ENCODE peak calls at places on chromosomes 13 and 19, in six cellular contexts. U is RPMI7951; E is epithelial cell of proximal tubule; B is H9; I is neural progenitor cell; G is stimulated activated CD4-positive, alpha-beta T cell treated with anti-CD3 and anti-CD28 coated beads, Interleukin-12 subunit alpha, Interleukin-12 subunit beta, amount 100 ng/mL, for 4 hours. S is an unnamed sample.

GRCh38 chr13:30355405-30355741 is 48.0 kb upstream of the KATNAL1 start:
- DNase-seq in U (no peak), E (no peak), B (peak; percentile 47), I (peak; percentile 34), G (no peak), S (no peak)

GRCh38 chr19:40650749-40651305 is 39.6 kb downstream of the NUMBL start:
- DNase-seq in U (peak; percentile 43), E (no peak), B (no peak), I (no peak), G (no peak), S (no peak)

GRCh38 chr13:79237981-79238380 is 168.1 kb downstream of the RBM26 start:
- DNase-seq in U (no peak), E (no peak), B (no peak), I (no peak), G (no peak), S (no peak)

GRCh38 chr19:17327654-17328516 is 6.8 kb downstream of the ANO8 start:
- DNase-seq in U (no peak), E (no peak), B (peak; percentile 96), I (peak; percentile 96), G (peak; percentile 66), S (no peak)

GRCh38 chr13:105994340-105994739 is 541.1 kb downstream of the EFNB2 start:
- DNase-seq in U (no peak), E (no peak), B (no peak), I (no peak), G (no peak), S (no peak)

GRCh38 chr13:101474419-101474957 is 22.0 kb downstream of the ITGBL1 start:
- DNase-seq in U (peak; percentile 82), E (no peak), B (peak; percentile 60), I (peak; percentile 80), G (no peak), S (peak; percentile 7)

GRCh38 chr13:34303346-34303745 is 485.4 kb downstream of the RFC3 start:
- DNase-seq in U (no peak), E (no peak), B (no peak), I (no peak), G (no peak), S (no peak)

GRCh38 chr19:52585101-52585500 is 15.0 kb downstream of the ZNF701 start:
- DNase-seq in U (no peak), E (no peak), B (peak; percentile 34), I (no peak), G (no peak), S (no peak)

GRCh38 chr13:99265823-99266426 is 7.7 kb upstream of the GPR18 start:
- DNase-seq in U (peak; percentile 51), E (no peak), B (no peak), I (peak; percentile 56), G (no peak), S (peak; percentile 25)

GRCh38 chr13:46962286-46962941 is 65.6 kb upstream of the HTR2A start:
- DNase-seq in U (peak; percentile 45), E (no peak), B (no peak), I (peak; percentile 50), G (no peak), S (no peak)

GRCh38 chr13:113545455-113545930 is 39.1 kb upstream of the TFDP1 start:
- DNase-seq in U (no peak), E (no peak), B (peak; percentile 24), I (no peak), G (no peak), S (no peak)

GRCh38 chr19:55083004-55083850 is 7.6 kb downstream of the EPS8L1 start:
- DNase-seq in U (no peak), E (no peak), B (peak; percentile 77), I (no peak), G (no peak), S (no peak)